ENCODE peak calls at places on chromosomes 6 and 20, in seven cellular contexts. B is HCT116; E is HL-60; A is HFFc6; X is endothelial cell; Q is CD4-positive, alpha-beta T cell; H is cardiac fibroblast. Z is an unnamed sample.

GRCh38 chr20:52999040-52999439 is 26.9 kb downstream of the TSHZ2 start:
- DNase-seq in B (no peak), E (no peak), A (no peak), X (no peak), Q (no peak), H (no peak), Z (no peak)

GRCh38 chr6:89501239-89501638 is 68.3 kb downstream of the ANKRD6 start:
- DNase-seq in B (no peak), E (no peak), A (no peak), X (no peak), Q (no peak), H (no peak), Z (no peak)

GRCh38 chr6:134589512-134589911 is 271.6 kb upstream of the SGK1 start:
- DNase-seq in B (no peak), E (no peak), A (peak; percentile 99), X (no peak), Q (no peak), H (peak; percentile 98), Z (peak; percentile 94)

GRCh38 chr6:33375143-33375649 is 16.4 kb upstream of the KIFC1 start:
- DNase-seq in B (no peak), E (peak; percentile 54), A (peak; percentile 65), X (no peak), Q (no peak), H (peak; percentile 95), Z (peak; percentile 83)

GRCh38 chr6:23228439-23229024 is 659.2 kb downstream of the HDGFL1 start:
- DNase-seq in B (no peak), E (no peak), A (no peak), X (no peak), Q (no peak), H (no peak), Z (no peak)

GRCh38 chr20:1331801-1332453 is 3.0 kb upstream of the SDCBP2 start:
- DNase-seq in B (no peak), E (no peak), A (no peak), X (no peak), Q (no peak), H (no peak), Z (no peak)

GRCh38 chr6:162913206-162913605 is 185.4 kb downstream of the PACRG start:
- DNase-seq in B (no peak), E (no peak), A (no peak), X (no peak), Q (no peak), H (no peak), Z (no peak)

GRCh38 chr6:12608016-12608860 is 108.3 kb upstream of the PHACTR1 start:
- DNase-seq in B (no peak), E (no peak), A (peak; percentile 48), X (no peak), Q (no peak), H (peak; percentile 55), Z (no peak)

GRCh38 chr6:129345890-129346289 is 364.1 kb downstream of the ARHGAP18 start:
- DNase-seq in B (no peak), E (no peak), A (peak; percentile 72), X (no peak), Q (no peak), H (peak; percentile 86), Z (no peak)

GRCh38 chr20:62979876-62980373 is 26.8 kb downstream of the BHLHE23 start:
- DNase-seq in B (no peak), E (no peak), A (no peak), X (no peak), Q (no peak), H (no peak), Z (no peak)

GRCh38 chr20:1302578-1303541 is 26.1 kb downstream of the SDCBP2 start:
- DNase-seq in B (no peak), E (no peak), A (no peak), X (no peak), Q (no peak), H (peak; percentile 9), Z (no peak)

GRCh38 chr6:155502393-155502792 is 46.8 kb upstream of the NOX3 start:
- DNase-seq in B (no peak), E (no peak), A (no peak), X (no peak), Q (no peak), H (no peak), Z (no peak)

GRCh38 chr6:71043902-71044301 is 87.0 kb upstream of the B3GAT2 start:
- DNase-seq in B (no peak), E (no peak), A (no peak), X (no peak), Q (no peak), H (peak; percentile 34), Z (no peak)

GRCh38 chr20:47348539-47349142 is 7.9 kb downstream of the ZMYND8 start:
- DNase-seq in B (no peak), E (no peak), A (no peak), X (no peak), Q (no peak), H (no peak), Z (no peak)

GRCh38 chr20:12577213-12577612 is 431.6 kb upstream of the SPTLC3 start:
- DNase-seq in B (no peak), E (no peak), A (no peak), X (no peak), Q (no peak), H (no peak), Z (no peak)

GRCh38 chr20:12581644-12582350 is 427.0 kb upstream of the SPTLC3 start:
- DNase-seq in B (no peak), E (no peak), A (no peak), X (no peak), Q (no peak), H (no peak), Z (no peak)
- TF ChIP-seq CTCF in B (no peak), E (no peak), A (no peak), X (no peak), Q (no peak), H (no peak), Z (no peak)

GRCh38 chr6:40582892-40583291 is 4.3 kb downstream of the LRFN2 start:
- DNase-seq in B (no peak), E (no peak), A (no peak), X (no peak), Q (no peak), H (no peak), Z (no peak)
- TF ChIP-seq CTCF in B (no peak), E (no peak), A (peak; percentile 15), X (peak; percentile 42), Q (no peak), H (no peak), Z (no peak)

GRCh38 chr6:389622-390021 is 1.9 kb upstream of the IRF4 start:
- DNase-seq in B (no peak), E (no peak), A (no peak), X (no peak), Q (no peak), H (no peak), Z (no peak)
- TF ChIP-seq CTCF in B (peak; percentile 11), E (no peak), A (no peak), X (no peak), Q (peak; percentile 50), H (no peak), Z (no peak)

GRCh38 chr20:40535816-40536215 is 153.2 kb downstream of the MAFB start:
- DNase-seq in B (no peak), E (no peak), A (no peak), X (no peak), Q (no peak), H (no peak), Z (no peak)

GRCh38 chr20:40536866-40537265 is 152.2 kb downstream of the MAFB start:
- DNase-seq in B (no peak), E (no peak), A (no peak), X (no peak), Q (no peak), H (peak; percentile 43), Z (no peak)

GRCh38 chr20:40532103-40532502 is 156.9 kb downstream of the MAFB start:
- DNase-seq in B (peak; percentile 48), E (no peak), A (no peak), X (peak; percentile 15), Q (no peak), H (peak; percentile 39), Z (no peak)
- TF ChIP-seq CTCF in B (peak; percentile 25), E (peak; percentile 21), A (peak; percentile 53), X (peak; percentile 60), Q (no peak), H (peak; percentile 25), Z (peak; percentile 11)

GRCh38 chr6:56542367-56543331 is 100.0 kb downstream of the DST start:
- DNase-seq in B (peak; percentile 92), E (peak; percentile 50), A (peak; percentile 98), X (peak; percentile 78), Q (peak; percentile 38), H (peak; percentile 98), Z (peak; percentile 92)
- TF ChIP-seq CTCF in B (no peak), E (no peak), A (peak; percentile 60), X (no peak), Q (no peak), H (peak; percentile 4), Z (peak; percentile 44)

DNA sequence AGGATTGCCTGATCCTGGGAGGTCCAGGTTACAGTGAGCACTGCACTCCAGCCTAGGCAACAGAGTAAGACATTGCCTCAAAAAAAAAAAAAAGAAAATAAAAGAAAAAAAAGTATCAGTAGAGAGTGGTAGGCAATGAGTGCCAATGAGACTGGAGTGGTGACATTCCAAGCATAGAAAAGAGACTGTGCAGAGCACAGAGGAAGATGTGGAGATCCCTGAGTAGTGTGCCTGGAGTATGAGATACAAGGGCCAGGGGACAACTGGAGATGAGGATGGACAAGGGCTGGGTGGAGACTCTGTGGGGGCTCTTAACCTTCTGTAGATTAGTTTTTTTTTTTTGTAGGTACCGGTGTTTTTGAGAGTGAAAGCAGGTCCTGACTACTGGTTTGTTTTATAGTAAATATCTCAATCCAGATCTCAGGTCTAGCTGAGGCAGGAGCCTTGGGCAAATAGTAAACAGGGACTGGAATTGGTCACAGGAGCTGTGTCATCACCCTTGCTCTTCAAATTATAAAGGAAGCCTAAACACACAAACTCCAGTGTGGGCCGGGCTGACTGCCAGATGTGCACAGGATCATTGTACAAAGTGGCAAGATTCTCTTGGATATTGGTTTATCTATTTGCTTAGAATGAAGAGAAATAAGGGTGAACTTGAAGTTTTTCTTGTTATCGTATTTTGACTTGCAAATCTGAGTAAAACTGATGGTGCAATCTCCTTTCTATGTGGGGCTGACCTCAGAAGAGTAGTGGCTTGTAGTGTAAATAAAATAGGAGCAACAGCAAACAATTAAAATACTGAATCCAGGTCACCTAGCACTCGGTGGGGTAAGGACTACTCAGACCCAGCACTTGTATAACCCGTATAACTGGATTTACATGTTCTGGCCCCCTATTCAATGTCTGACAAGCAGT is 144.9 kb downstream of the SOX4 start:
- DNase-seq in B (no peak), E (no peak), A (no peak), X (no peak), Q (no peak), H (peak; percentile 48), Z (no peak)
- TF ChIP-seq CTCF in B (no peak), E (no peak), A (no peak), X (no peak), Q (no peak), H (no peak), Z (no peak)

DNA sequence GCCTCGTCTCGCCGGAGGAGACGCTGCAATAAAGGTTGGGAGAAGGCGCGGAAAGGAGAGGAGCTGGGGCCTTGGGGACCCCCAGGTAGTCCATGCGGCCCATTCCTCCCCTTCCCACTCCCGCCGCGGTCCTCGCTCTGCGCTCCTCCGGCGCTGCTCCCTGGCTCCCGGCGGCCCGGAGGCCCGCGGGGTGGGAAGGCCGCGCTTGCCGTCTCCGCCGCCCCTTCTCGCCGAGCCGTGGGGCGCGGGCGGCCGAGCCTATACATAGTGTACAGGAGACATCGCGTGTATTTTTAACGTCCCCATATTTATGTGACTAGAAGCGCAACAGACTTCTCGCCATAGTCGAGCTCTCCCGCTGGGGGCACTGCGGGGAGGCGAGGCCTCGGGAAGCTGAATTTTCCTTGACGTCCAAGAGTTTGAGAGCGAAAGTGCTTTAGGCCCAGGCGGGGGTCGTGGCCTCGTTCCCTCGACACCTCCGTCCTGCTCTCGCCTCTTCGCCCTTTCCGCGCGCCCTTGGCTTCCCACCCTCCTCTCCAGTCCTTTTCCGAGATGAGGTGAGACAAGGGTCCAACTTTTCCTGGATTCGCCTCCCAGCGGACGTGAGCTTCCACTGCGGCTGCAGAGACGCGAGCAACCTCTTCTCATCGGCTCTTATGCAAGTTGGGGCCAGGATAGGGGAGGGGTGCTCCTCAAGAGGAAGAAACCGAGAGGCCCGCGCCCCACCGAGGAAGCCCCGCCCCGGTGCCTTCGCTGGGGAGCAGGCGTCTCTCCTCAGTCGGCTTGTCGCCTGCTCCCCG is 29.0 kb downstream of the SLC12A5 start:
- DNase-seq in B (no peak), E (peak; percentile 69), A (peak; percentile 2), X (peak; percentile 55), Q (no peak), H (peak; percentile 52), Z (no peak)
- TF ChIP-seq CTCF in B (no peak), E (no peak), A (peak; percentile 66), X (peak; percentile 53), Q (no peak), H (peak; percentile 47), Z (peak; percentile 35)